ENCODE peak calls at places on chromosomes 16 and 17, in nine cellular contexts. B is GM12878, R is ovary, I is epithelial cell of esophagus, P is WTC11, K is AG04450, S is hepatocyte, Z is astrocyte, C is fibroblast of lung. O is an unnamed sample.

GRCh38 chr17:8893059-8893458 is 25.6 kb upstream of the PIK3R6 start:
- DNase-seq in I (no peak), B (no peak), R (no peak), C (no peak), S (no peak), Z (no peak), K (no peak), P (no peak), O (no peak)

GRCh38 chr17:28643979-28644781 is 778 bp downstream of the BLTP2 start:
- DNase-seq in C (peak), K (no peak), S (peak), I (peak), R (no peak), P (peak), Z (peak), B (no peak), O (peak)

GRCh38 chr17:50198026-50198669 is 3.3 kb downstream of the COL1A1 start:
- DNase-seq in P (peak), R (no peak), Z (no peak), S (peak), I (peak), B (no peak), K (no peak), C (peak), O (peak)

GRCh38 chr17:80839401-80839800 is 152.2 kb upstream of the CHMP6 start:
- DNase-seq in R (no peak), K (no peak), I (no peak), C (peak), S (no peak), P (no peak), B (no peak), Z (no peak), O (no peak)

GRCh38 chr17:17849863-17850373 is 13.1 kb upstream of the SREBF1 start:
- DNase-seq in I (no peak), S (peak), P (no peak), B (peak), K (no peak), R (peak), Z (peak), C (peak), O (no peak)

GRCh38 chr16:20884240-20884556 is 16.0 kb downstream of the DCUN1D3 start:
- DNase-seq in B (no peak), S (peak), R (no peak), C (peak), K (peak), P (no peak), Z (peak), I (peak), O (no peak)

GRCh38 chr16:72942021-72942420 is 105.9 kb downstream of the ZFHX3 start:
- DNase-seq in S (no peak), Z (no peak), B (no peak), R (no peak), I (no peak), P (no peak), K (no peak), C (no peak), O (no peak)

GRCh38 chr17:27762527-27763305 is 37.6 kb downstream of the NOS2 start:
- DNase-seq in B (no peak), I (peak), C (peak), P (peak), Z (peak), S (peak), R (no peak), K (no peak), O (peak)

GRCh38 chr16:68363847-68364600 is 53.2 kb downstream of the PRMT7 start:
- DNase-seq in S (no peak), C (peak), K (no peak), R (no peak), Z (no peak), I (no peak), P (no peak), B (no peak), O (no peak)

GRCh38 chr17:78379134-78379497 is 667 bp downstream of the PGS1 start:
- DNase-seq in K (peak), R (no peak), C (peak), S (no peak), B (no peak), I (peak), P (no peak), Z (peak), O (no peak)

GRCh38 chr17:31679667-31680066 is 179.4 kb downstream of the COPRS start:
- DNase-seq in K (no peak), B (no peak), I (no peak), R (no peak), Z (no peak), P (no peak), C (no peak), S (no peak), O (no peak)

GRCh38 chr17:43025766-43026537 is 921 bp downstream of the RND2 start:
- DNase-seq in S (no peak), B (no peak), I (no peak), Z (no peak), R (no peak), K (no peak), P (no peak), C (no peak), O (no peak)

GRCh38 chr16:6206080-6206479 is 1108.5 kb upstream of the EEF2KMT start:
- DNase-seq in I (no peak), S (no peak), P (no peak), Z (no peak), B (no peak), R (no peak), K (no peak), C (no peak), O (no peak)

GRCh38 chr17:75612906-75613626 is 20.2 kb upstream of the SMIM5 start:
- DNase-seq in R (no peak), Z (no peak), K (no peak), S (no peak), B (no peak), I (no peak), C (no peak), P (no peak), O (no peak)

GRCh38 chr17:75611746-75612437 is 21.3 kb upstream of the SMIM5 start:
- DNase-seq in S (no peak), I (no peak), K (no peak), C (no peak), R (no peak), Z (no peak), P (no peak), B (no peak), O (no peak)

GRCh38 chr17:75614556-75615270 is 18.5 kb upstream of the SMIM5 start:
- DNase-seq in C (no peak), Z (no peak), I (no peak), K (no peak), B (no peak), R (no peak), P (no peak), S (no peak), O (no peak)

GRCh38 chr17:75615301-75615700 is 17.9 kb upstream of the SMIM5 start:
- DNase-seq in P (no peak), K (no peak), Z (no peak), C (no peak), R (no peak), I (no peak), S (no peak), B (no peak), O (peak)

GRCh38 chr17:75614006-75614405 is 19.2 kb upstream of the SMIM5 start:
- DNase-seq in Z (no peak), I (no peak), R (no peak), K (no peak), C (no peak), S (no peak), P (peak), B (no peak), O (peak)
- TF ChIP-seq CTCF in Z (no peak), I (peak), R (no peak), K (peak), C (no peak), S (no peak), P (no peak), B (peak), O (peak)

GRCh38 chr17:77254961-77255741 is 114.4 kb downstream of the SEC14L1 start:
- DNase-seq in K (peak), R (no peak), I (peak), C (peak), P (no peak), Z (peak), S (peak), B (no peak), O (no peak)
- TF ChIP-seq CTCF in K (no peak), R (no peak), I (no peak), C (no peak), P (no peak), Z (no peak), S (no peak), B (no peak), O (no peak)

GRCh38 chr16:77782694-77783093 is 5.7 kb upstream of the VAT1L start:
- DNase-seq in Z (no peak), B (no peak), P (no peak), S (no peak), R (no peak), K (no peak), C (peak), I (peak), O (peak)
- TF ChIP-seq CTCF in Z (peak), B (peak), P (no peak), S (peak), R (no peak), K (peak), C (no peak), I (peak), O (peak)

GRCh38 chr16:53022374-53022773 is 30.3 kb downstream of the CHD9NB start:
- DNase-seq in S (peak), Z (peak), I (peak), P (peak), B (no peak), R (no peak), C (peak), K (peak), O (peak)
- TF ChIP-seq CTCF in S (peak), Z (peak), I (peak), P (peak), B (peak), R (no peak), C (peak), K (peak), O (peak)

DNA sequence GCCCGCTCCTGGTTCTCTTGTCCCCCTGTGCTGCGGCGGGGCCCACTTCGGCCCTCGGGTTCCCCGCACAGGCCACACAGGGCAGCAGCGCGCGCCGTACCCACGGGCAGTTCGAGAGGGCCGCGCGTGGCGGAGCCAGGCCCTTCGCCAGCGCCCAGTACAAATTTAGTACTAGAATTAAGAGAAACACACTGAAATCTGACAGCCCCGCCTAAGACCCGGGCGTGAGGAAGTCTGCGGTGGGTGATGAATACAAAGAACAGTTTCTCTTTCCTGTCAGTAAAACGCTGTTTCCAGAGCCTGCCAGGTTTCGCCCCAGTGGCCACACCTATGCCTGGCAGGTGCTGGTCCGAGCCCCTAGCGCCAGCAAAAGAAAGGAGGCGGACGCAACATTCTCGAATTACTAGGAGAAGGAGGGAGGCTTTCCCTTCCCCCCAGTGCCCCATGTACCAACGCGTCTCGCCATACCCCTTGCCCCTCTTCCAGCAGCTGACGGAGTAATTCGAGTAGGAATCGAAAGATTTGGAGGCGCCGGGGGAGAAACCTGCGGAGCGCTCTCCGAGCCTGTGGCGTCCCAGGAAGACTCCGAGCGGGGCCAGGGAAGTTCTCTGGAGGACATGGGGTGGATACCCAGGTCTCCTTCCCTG is 591 bp upstream of the SLFN5 start:
- DNase-seq in Z (peak), B (no peak), R (peak), I (peak), K (no peak), P (peak), S (peak), C (no peak), O (peak)
- TF ChIP-seq CTCF in Z (peak), B (peak), R (no peak), I (peak), K (peak), P (no peak), S (peak), C (peak), O (no peak)

O was measured in WERI-Rb-1.